ENCODE peak calls at places on chromosomes 5 and 9, in four cellular contexts. One of them, this sample, is unnamed.

GRCh38 chr5:154437281-154437965 is 8.4 kb upstream of the SAP30L start:
- DNase-seq in 8988T: no peak
- DNase-seq in upper lobe of right lung: no peak
- DNase-seq in amniotic stem cell: no peak
- DNase-seq in this sample: no peak

GRCh38 chr5:173753307-173754168 is 134.6 kb upstream of the CPEB4 start:
- DNase-seq in 8988T: no peak
- DNase-seq in upper lobe of right lung: peak
- DNase-seq in amniotic stem cell: no peak
- DNase-seq in this sample: no peak

GRCh38 chr5:140881889-140882590 is at the start of gene PCDHA13:
- DNase-seq in 8988T: no peak
- DNase-seq in upper lobe of right lung: peak
- DNase-seq in amniotic stem cell: no peak
- DNase-seq in this sample: no peak

GRCh38 chr5:1125030-1125357 is 13.1 kb upstream of the SLC12A7 start:
- DNase-seq in 8988T: no peak
- DNase-seq in upper lobe of right lung: no peak
- DNase-seq in amniotic stem cell: no peak
- DNase-seq in this sample: no peak

GRCh38 chr5:36575367-36575781 is 31.0 kb upstream of the SLC1A3 start:
- DNase-seq in 8988T: no peak
- DNase-seq in upper lobe of right lung: no peak
- DNase-seq in amniotic stem cell: no peak
- DNase-seq in this sample: no peak

GRCh38 chr9:131386258-131386657 is 7.6 kb upstream of the PRRC2B start:
- DNase-seq in 8988T: no peak
- DNase-seq in upper lobe of right lung: no peak
- DNase-seq in amniotic stem cell: no peak
- DNase-seq in this sample: no peak

GRCh38 chr5:37184748-37185364 is 64.3 kb downstream of the CPLANE1 start:
- DNase-seq in 8988T: no peak
- DNase-seq in upper lobe of right lung: no peak
- DNase-seq in amniotic stem cell: no peak
- DNase-seq in this sample: no peak

GRCh38 chr5:118611332-118611945 is 376.9 kb downstream of the DTWD2 start:
- DNase-seq in 8988T: no peak
- DNase-seq in upper lobe of right lung: no peak
- DNase-seq in amniotic stem cell: no peak
- DNase-seq in this sample: no peak